ENCODE peak calls at places on chromosomes 16 and 17, in nine cellular contexts. O is omental fat pad, Q is GM23338, C is LNCaP clone FGC, V is lower lobe of right lung, P is endothelial cell, B is cardiac muscle cell, G is HFFc6, T is SK-N-SH. S is an unnamed sample.

GRCh38 chr16:56107944-56108583 is 83.2 kb upstream of the GNAO1 start:
- DNase-seq in O (no peak), Q (no peak), C (no peak), V (no peak), P (no peak), B (no peak), G (no peak), T (no peak), S (no peak)

GRCh38 chr17:52096056-52096455 is 62.5 kb downstream of the CA10 start:
- DNase-seq in O (no peak), Q (no peak), C (no peak), V (no peak), P (no peak), B (no peak), G (no peak), T (no peak), S (no peak)

GRCh38 chr17:19270951-19271611 is 33.9 kb downstream of the EPN2 start:
- DNase-seq in O (no peak), Q (no peak), C (peak), V (no peak), P (no peak), B (no peak), G (no peak), T (no peak), S (no peak)

GRCh38 chr17:18151290-18151689 is 32.3 kb upstream of the ALKBH5 start:
- DNase-seq in O (no peak), Q (no peak), C (no peak), V (no peak), P (no peak), B (no peak), G (no peak), T (no peak), S (no peak)

GRCh38 chr17:45441536-45442310 is 9.1 kb upstream of the ARHGAP27 start:
- DNase-seq in O (no peak), Q (no peak), C (no peak), V (no peak), P (no peak), B (no peak), G (no peak), T (peak), S (no peak)

GRCh38 chr16:82031116-82032084 is 3.7 kb upstream of the HSD17B2 start:
- DNase-seq in O (no peak), Q (peak), C (peak), V (no peak), P (peak), B (peak), G (peak), T (peak), S (no peak)

GRCh38 chr17:36183001-36183810 is 6.8 kb upstream of the TBC1D3B start:
- DNase-seq in O (no peak), Q (peak), C (no peak), V (peak), P (peak), B (peak), G (peak), T (peak), S (peak)

GRCh38 chr17:73613271-73613941 is 30.8 kb downstream of the SDK2 start:
- DNase-seq in O (no peak), Q (peak), C (no peak), V (no peak), P (no peak), B (no peak), G (no peak), T (peak), S (no peak)

GRCh38 chr17:70313031-70313430 is 143.7 kb downstream of the KCNJ2 start:
- DNase-seq in O (no peak), Q (no peak), C (no peak), V (no peak), P (no peak), B (peak), G (no peak), T (no peak), S (no peak)

GRCh38 chr17:31877911-31878702 is 19.1 kb upstream of the COPRS start:
- DNase-seq in O (no peak), Q (no peak), C (peak), V (no peak), P (no peak), B (no peak), G (no peak), T (no peak), S (no peak)

GRCh38 chr16:23609929-23610328 is 13.8 kb upstream of the NDUFAB1 start:
- DNase-seq in O (no peak), Q (no peak), C (no peak), V (no peak), P (no peak), B (no peak), G (no peak), T (no peak), S (no peak)

GRCh38 chr17:4967539-4968165 is at the start of gene SPAG7:
- DNase-seq in O (peak), Q (peak), C (peak), V (peak), P (peak), B (peak), G (peak), T (peak), S (peak)

GRCh38 chr17:12402963-12403622 is 262.6 kb upstream of the MYOCD start:
- DNase-seq in O (no peak), Q (no peak), C (no peak), V (no peak), P (no peak), B (no peak), G (peak), T (no peak), S (no peak)

GRCh38 chr17:4718276-4718675 is 7.8 kb downstream of the ARRB2 start:
- DNase-seq in O (no peak), Q (no peak), C (no peak), V (peak), P (no peak), B (no peak), G (no peak), T (no peak), S (no peak)

GRCh38 chr17:51734462-51734861 is 424.1 kb downstream of the CA10 start:
- DNase-seq in O (no peak), Q (peak), C (no peak), V (no peak), P (peak), B (no peak), G (no peak), T (no peak), S (no peak)

DNA sequence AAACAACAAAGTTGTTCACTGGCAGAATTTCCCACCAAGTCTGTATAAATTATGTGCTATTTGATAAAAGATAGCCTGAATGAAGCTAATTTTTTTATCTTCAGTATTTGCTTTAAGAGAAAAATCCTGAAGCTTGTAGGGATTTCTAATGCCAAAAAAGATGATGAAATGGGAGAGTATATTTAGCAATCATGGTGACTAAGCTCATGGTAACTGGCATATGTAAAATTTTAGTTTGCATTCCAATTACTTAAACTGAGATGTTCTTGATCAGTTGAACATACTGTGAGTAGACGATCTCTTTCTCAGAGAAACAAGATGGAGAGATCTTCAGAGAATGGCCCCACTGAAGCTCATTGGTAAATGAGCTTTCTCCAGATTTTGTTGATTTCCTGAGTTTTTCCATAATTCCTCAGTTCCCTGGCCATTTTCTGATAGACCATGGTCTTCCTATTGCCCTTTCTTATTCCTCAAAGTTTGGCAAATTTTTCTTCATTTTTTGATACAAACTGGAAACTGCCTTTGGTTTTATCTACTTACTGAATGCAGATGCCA is 68.5 kb upstream of the ALOX12 start:
- DNase-seq in O (no peak), Q (no peak), C (no peak), V (no peak), P (no peak), B (peak), G (peak), T (no peak), S (no peak)
- TF ChIP-seq CTCF in O (no peak), Q (no peak), C (no peak), V (no peak), P (no peak), B (no peak), G (no peak), T (no peak), S (no peak)

GRCh38 chr16:85480727-85481101 is 132.4 kb upstream of the GSE1 start:
- DNase-seq in O (no peak), Q (no peak), C (no peak), V (no peak), P (no peak), B (no peak), G (no peak), T (no peak), S (no peak)

GRCh38 chr16:85477801-85478363 is 135.2 kb upstream of the GSE1 start:
- DNase-seq in O (no peak), Q (no peak), C (no peak), V (no peak), P (no peak), B (peak), G (no peak), T (no peak), S (no peak)

GRCh38 chr16:85481738-85482137 is 131.4 kb upstream of the GSE1 start:
- DNase-seq in O (no peak), Q (no peak), C (no peak), V (no peak), P (no peak), B (no peak), G (no peak), T (no peak), S (no peak)

GRCh38 chr16:85481206-85481605 is 131.9 kb upstream of the GSE1 start:
- DNase-seq in O (no peak), Q (no peak), C (no peak), V (no peak), P (no peak), B (no peak), G (no peak), T (no peak), S (no peak)

GRCh38 chr16:85479972-85480726 is 133.0 kb upstream of the GSE1 start:
- DNase-seq in O (no peak), Q (peak), C (no peak), V (peak), P (no peak), B (no peak), G (no peak), T (no peak), S (no peak)
- TF ChIP-seq CTCF in O (no peak), Q (peak), C (no peak), V (peak), P (no peak), B (peak), G (no peak), T (no peak), S (peak)

GRCh38 chr17:29041091-29041490 is 1.9 kb upstream of the PIPOX start:
- DNase-seq in O (no peak), Q (no peak), C (no peak), V (no peak), P (no peak), B (no peak), G (no peak), T (no peak), S (no peak)

GRCh38 chr17:29043539-29044165 is 711 bp downstream of the PIPOX start:
- DNase-seq in O (no peak), Q (no peak), C (no peak), V (no peak), P (no peak), B (no peak), G (no peak), T (no peak), S (no peak)

GRCh38 chr17:29042026-29042678 is 789 bp upstream of the PIPOX start:
- DNase-seq in O (no peak), Q (no peak), C (no peak), V (no peak), P (no peak), B (no peak), G (no peak), T (no peak), S (no peak)

GRCh38 chr17:29045026-29045425 is 2.1 kb downstream of the PIPOX start:
- DNase-seq in O (no peak), Q (no peak), C (no peak), V (no peak), P (no peak), B (no peak), G (no peak), T (no peak), S (no peak)

DNA sequence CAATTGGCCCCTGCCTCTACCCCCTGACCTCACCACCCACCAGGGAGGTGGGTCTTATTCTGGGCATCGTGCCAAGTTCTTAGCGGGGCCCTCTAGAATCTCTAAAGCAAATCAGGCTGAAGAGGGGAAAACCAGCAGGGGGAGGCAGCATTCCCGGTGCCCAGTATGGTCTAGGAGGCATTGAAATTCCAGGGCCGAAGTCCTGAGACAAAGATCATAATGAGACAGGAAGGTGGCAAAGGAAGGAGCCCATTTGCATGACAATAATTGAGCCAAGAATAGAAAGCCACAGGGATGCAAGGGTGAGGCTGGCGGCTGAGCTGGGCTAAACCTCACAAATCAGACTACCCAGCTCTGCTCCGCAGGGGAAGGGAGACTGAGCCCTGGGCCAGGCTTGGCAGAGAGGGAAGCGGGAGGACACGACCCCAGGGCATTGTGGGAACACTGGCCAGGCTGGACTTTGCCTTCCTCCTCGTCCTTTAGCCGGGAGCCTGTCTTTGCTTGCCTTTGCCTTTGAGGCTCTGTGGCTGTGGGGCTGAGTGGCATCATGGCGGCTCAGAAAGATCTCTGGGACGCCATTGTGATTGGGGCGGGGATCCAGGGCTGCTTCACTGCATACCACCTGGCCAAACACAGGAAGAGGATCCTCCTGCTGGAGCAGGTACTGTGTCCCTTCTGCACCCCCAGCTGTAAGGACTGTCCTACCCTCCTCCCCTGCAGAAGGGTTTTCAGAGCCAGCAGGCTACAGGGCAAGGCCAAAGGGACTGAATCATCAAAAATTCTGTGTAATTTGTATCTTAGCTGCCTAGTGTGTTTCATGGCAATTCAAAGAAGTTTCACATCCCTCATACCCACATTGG is at the start of gene PIPOX:
- DNase-seq in O (no peak), Q (peak), C (no peak), V (peak), P (peak), B (peak), G (no peak), T (peak), S (no peak)
- TF ChIP-seq CTCF in O (no peak), Q (peak), C (no peak), V (no peak), P (no peak), B (peak), G (no peak), T (peak), S (no peak)

GRCh38 chr17:42072323-42073187 is 22.2 kb upstream of the C17orf113 start:
- DNase-seq in O (no peak), Q (peak), C (no peak), V (no peak), P (peak), B (no peak), G (no peak), T (peak), S (peak)
- TF ChIP-seq CTCF in O (no peak), Q (no peak), C (no peak), V (no peak), P (peak), B (no peak), G (peak), T (no peak), S (peak)

DNA sequence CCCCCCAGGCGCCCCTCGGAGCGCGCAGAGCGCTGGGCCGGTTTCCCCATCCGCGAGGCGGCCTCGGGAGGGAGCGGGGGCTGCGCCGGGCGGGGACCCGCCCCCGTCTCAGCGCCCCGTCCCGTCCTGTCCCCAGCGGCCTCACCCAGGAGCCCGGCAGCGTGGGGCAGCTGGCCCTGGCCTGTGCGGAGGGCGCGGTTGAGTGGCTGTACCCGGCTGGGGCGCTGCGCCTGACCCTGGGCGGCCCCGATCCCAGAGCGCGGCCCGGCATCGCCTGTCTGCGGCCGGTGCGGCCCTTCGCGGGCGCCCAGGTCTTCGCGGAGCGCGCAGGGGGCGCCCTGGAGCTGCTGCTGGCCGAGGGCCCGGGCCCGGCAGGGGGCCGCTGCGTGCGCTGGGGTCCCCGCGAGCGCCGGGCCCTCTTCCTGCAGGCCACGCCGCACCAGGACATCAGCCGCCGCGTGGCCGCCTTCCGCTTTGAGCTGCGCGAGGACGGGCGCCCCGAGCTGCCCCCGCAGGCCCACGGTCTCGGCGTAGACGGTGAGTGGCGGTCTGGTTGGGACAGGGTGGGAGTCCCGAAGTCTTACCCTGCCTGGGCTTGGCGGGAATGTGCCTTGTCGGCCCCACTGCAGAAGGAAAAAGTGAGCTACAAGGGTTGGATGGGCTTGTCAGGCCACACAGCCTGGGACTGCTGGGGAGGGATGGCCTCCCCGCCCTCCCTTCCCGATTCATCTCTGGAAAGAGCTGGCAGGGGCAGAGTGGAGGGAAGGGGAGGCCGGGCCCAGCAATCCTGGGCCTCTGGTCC is 731 bp downstream of the METRN start:
- DNase-seq in O (no peak), Q (peak), C (no peak), V (no peak), P (no peak), B (no peak), G (no peak), T (peak), S (no peak)
- TF ChIP-seq CTCF in O (no peak), Q (peak), C (peak), V (no peak), P (no peak), B (peak), G (peak), T (peak), S (peak)

DNA sequence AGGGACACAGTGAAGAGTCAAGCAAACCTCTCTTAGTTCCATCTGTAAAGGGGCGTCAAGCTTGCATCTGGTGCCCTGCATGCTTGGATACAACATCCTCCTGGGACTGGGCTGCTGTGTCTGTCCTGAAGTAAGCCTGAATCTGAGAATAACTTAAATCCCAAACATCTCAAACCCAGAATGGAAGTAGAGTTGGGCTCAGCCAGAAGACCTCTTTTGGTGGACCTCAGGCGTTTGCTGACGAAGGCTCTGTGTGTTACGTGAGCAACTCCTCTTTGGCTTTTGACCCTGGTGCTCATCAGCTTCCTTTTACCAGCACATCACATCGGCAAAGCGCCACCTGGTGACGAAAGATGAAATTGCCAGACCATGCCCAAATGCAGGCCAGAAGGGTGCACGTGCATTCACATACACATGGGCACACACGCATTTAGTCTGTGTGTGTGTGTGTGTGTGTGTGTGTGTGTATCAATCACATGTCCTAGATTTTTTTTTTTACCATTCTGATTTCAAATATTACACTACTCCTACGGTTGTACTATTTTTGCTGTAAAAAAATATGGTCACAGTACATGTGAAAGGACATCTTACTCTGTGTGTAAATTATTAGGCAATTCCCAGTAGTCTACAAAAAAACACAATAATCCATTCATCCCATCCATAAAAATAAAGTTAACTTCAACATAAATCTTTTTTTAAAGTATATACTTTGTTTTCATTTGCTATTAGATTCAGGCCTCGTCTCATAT is 41.1 kb upstream of the FOXJ1 start:
- DNase-seq in O (peak), Q (peak), C (peak), V (peak), P (peak), B (peak), G (peak), T (peak), S (peak)
- TF ChIP-seq CTCF in O (peak), Q (peak), C (peak), V (peak), P (peak), B (peak), G (peak), T (peak), S (peak)

DNA sequence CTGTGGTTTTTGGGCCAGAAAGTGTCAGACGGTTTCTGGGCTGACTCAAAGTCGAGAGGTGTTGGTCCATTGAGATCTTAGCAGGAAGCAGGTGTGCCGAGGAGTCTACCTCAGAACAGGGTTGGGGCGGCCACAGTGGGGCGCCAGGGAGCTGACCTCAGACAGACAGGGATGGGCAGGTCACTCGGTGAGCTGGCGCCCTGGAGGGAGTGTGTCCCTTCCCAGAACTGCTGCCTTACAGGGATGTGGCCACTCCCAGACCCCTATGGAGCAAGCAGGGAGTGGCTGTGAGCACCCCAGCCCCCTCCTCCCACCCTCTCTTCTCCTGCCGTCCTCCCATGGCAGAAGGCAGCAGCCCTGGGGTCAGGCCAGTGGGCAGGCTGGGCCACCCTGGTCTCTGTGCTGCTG is 14.0 kb upstream of the DPEP1 start:
- DNase-seq in O (no peak), Q (peak), C (no peak), V (no peak), P (peak), B (no peak), G (no peak), T (peak), S (no peak)
- TF ChIP-seq CTCF in O (no peak), Q (peak), C (peak), V (peak), P (no peak), B (peak), G (peak), T (peak), S (peak)